ENCODE peak calls at places on chromosome 1, in six cellular contexts. Z is Panc1, R is transverse colon, Q is ovary, F is OCI-LY7, A is thoracic aorta. K is an unnamed sample.

GRCh38 chr1:23638188-23638619 is 53.4 kb upstream of the RPL11 start:
- DNase-seq in R (no peak), A (no peak), Q (no peak), F (peak; percentile 60), Z (no peak), K (no peak)

GRCh38 chr1:100400332-100400933 is 48.1 kb downstream of the CDC14A start:
- DNase-seq in A (no peak), Z (no peak), F (peak; percentile 55), Q (no peak), R (peak; percentile 43), K (no peak)

GRCh38 chr1:84920159-84920558 is 27.2 kb upstream of the LPAR3 start:
- DNase-seq in R (no peak), Z (no peak), Q (no peak), F (no peak), A (no peak), K (no peak)

GRCh38 chr1:51664412-51665240 is 47.7 kb downstream of the OSBPL9 start:
- DNase-seq in F (no peak), Z (no peak), Q (no peak), A (no peak), R (no peak), K (no peak)

GRCh38 chr1:180363596-180363995 is 133.5 kb downstream of the LHX4 start:
- DNase-seq in F (no peak), A (no peak), Z (no peak), Q (no peak), R (no peak), K (no peak)

GRCh38 chr1:79777481-79778219 is 771.1 kb upstream of the ADGRL4 start:
- DNase-seq in Q (no peak), A (no peak), Z (no peak), F (peak; percentile 85), R (no peak), K (no peak)

GRCh38 chr1:869499-870244 is 54.1 kb upstream of the SAMD11 start:
- DNase-seq in A (no peak), Z (no peak), Q (peak; percentile 54), F (peak; percentile 64), R (peak; percentile 77), K (peak; percentile 35)

GRCh38 chr1:32405672-32406467 is 11.6 kb upstream of the BSDC1 start:
- DNase-seq in R (no peak), A (no peak), Z (no peak), Q (no peak), F (no peak), K (no peak)

GRCh38 chr1:242034393-242034792 is 35.5 kb upstream of the MAP1LC3C start:
- DNase-seq in Z (no peak), R (no peak), F (no peak), A (no peak), Q (no peak), K (no peak)

GRCh38 chr1:161427733-161428516 is 60.2 kb upstream of the CFAP126 start:
- DNase-seq in R (no peak), Z (peak; percentile 83), Q (no peak), A (no peak), F (no peak), K (no peak)

GRCh38 chr1:37901191-37901892 is 42.0 kb upstream of the MTF1 start:
- DNase-seq in A (no peak), Q (no peak), F (peak; percentile 48), R (no peak), Z (no peak), K (no peak)

GRCh38 chr1:112239953-112240352 is 156.1 kb upstream of the CTTNBP2NL start:
- DNase-seq in Z (no peak), R (no peak), F (no peak), A (no peak), Q (no peak), K (no peak)

GRCh38 chr1:115336741-115337140 is 1.3 kb downstream of the NGF start:
- DNase-seq in A (no peak), R (no peak), Q (no peak), Z (no peak), F (no peak), K (no peak)

DNA sequence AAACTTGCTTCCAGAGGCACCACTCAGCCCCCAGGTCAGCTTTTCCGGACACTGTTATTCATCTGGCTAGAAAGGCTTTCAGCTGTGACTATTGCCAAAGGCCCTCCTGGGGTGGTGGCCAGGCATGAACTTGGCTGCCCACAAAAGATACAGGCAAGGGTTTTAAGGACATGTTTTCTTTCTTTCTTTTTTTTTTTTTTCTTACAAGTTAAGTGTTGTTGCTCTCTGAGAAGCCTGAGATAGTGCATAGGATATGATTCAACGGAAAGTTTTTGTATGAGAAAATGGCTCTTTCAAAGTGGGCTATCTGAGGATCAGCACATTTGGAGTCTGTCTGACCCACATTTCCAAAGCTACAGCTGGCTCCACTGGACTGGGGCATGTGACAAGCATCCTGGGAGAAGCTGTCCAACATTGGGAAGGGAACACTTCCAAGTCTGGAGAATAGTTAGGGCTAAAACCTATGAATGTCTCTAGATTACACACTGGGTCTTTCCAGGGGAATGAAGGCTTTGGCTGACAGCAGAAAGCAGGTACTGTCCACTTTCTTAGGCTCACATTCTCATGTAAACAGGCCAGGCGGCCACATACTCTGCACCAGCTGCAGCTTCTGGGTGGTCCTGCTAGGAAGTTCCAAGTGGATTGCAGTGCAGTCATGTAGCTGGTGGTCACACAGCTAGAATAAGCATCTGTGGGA is 639.7 kb downstream of the LMO4 start:
- DNase-seq in A (peak; percentile 54), Q (no peak), Z (no peak), R (peak; percentile 14), F (no peak), K (no peak)
- H3K27ac ChIP-seq in A (peak overlapping the region; percentile 70), Q (no peak overlapping the region), Z (no peak overlapping the region), R (peak overlapping the region; percentile 35), F (no peak overlapping the region), K (no peak overlapping the region)

GRCh38 chr1:94093996-94094395 is 27.0 kb downstream of the ABCA4 start:
- DNase-seq in R (no peak), A (no peak), Z (no peak), Q (no peak), F (no peak), K (no peak)

GRCh38 chr1:94093351-94093750 is 27.6 kb downstream of the ABCA4 start:
- DNase-seq in Q (no peak), F (no peak), A (no peak), Z (no peak), R (no peak), K (no peak)

GRCh38 chr1:94094466-94095111 is 26.4 kb downstream of the ABCA4 start:
- DNase-seq in Z (no peak), A (peak; percentile 60), R (peak; percentile 23), Q (peak; percentile 77), F (no peak), K (no peak)

GRCh38 chr1:94090761-94091160 is 30.2 kb downstream of the ABCA4 start:
- DNase-seq in Q (no peak), F (no peak), A (no peak), Z (no peak), R (no peak), K (no peak)

GRCh38 chr1:94092210-94092613 is 28.7 kb downstream of the ABCA4 start:
- DNase-seq in R (no peak), A (no peak), F (no peak), Q (no peak), Z (no peak), K (no peak)
- H3K27ac ChIP-seq in R (peak overlapping the region; percentile 71), A (no peak overlapping the region), F (no peak overlapping the region), Q (peak overlapping the region; percentile 78), Z (peak overlapping the region; percentile 86), K (no peak overlapping the region)

GRCh38 chr1:233732206-233732605 is 118.3 kb downstream of the KCNK1 start:
- DNase-seq in Z (no peak), A (no peak), Q (no peak), F (no peak), R (no peak), K (no peak)
- H3K27ac ChIP-seq in Z (no peak overlapping the region), A (no peak overlapping the region), Q (no peak overlapping the region), F (no peak overlapping the region), R (no peak overlapping the region), K (no peak overlapping the region)

DNA sequence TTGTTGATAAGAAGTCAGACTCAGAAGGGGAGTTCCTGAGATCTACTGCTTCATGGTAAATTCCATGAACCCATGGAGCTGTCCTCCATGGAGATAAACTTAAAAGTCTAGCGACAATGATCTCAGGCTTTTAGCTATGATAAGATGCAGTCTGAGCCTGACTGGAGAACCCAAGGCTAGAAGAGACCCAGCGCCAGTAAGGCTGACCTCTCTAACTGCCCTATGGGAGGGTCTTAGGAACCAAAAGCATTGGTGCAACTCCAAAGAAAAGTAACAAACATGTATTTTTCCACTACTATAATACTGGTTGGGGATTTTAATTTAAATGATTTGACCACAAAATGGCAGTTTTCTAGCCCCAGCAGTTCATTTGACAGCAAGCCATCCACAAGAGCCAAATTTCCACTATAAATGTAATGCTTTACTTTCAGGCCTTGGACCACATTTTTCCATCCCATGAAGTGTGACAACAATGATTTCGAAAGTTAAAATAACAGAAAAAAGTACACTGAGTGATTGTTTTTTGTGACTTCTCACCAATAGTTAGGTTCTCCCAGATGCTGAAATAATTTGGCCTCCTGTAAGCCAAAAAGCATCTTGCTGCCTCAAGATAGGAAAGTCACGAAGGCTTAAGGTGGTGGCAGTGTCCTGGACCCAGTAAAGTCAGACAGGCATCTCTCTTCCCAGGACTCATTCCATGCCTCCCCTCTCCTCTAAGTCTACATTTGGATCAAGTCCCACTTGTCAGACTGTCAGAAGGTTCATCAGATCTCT is 43.1 kb upstream of the EXOSC10 start:
- DNase-seq in F (no peak), Q (no peak), A (no peak), Z (no peak), R (no peak), K (no peak)
- H3K27ac ChIP-seq in F (no peak overlapping the region), Q (no peak overlapping the region), A (peak overlapping the region; percentile 87), Z (peak overlapping the region; percentile 45), R (no peak overlapping the region), K (no peak overlapping the region)

GRCh38 chr1:234618726-234619049 is 8.7 kb upstream of the IRF2BP2 start:
- DNase-seq in Z (no peak), Q (no peak), F (no peak), R (no peak), A (no peak), K (no peak)

GRCh38 chr1:234619071-234619480 is 9.1 kb upstream of the IRF2BP2 start:
- DNase-seq in Q (no peak), R (no peak), F (no peak), A (no peak), Z (no peak), K (no peak)

GRCh38 chr1:234620272-234620711 is 10.3 kb upstream of the IRF2BP2 start:
- DNase-seq in R (no peak), Z (no peak), F (no peak), A (no peak), Q (no peak), K (no peak)

GRCh38 chr1:234620786-234621468 is 10.9 kb upstream of the IRF2BP2 start:
- DNase-seq in R (no peak), A (no peak), Q (no peak), Z (no peak), F (no peak), K (no peak)

DNA sequence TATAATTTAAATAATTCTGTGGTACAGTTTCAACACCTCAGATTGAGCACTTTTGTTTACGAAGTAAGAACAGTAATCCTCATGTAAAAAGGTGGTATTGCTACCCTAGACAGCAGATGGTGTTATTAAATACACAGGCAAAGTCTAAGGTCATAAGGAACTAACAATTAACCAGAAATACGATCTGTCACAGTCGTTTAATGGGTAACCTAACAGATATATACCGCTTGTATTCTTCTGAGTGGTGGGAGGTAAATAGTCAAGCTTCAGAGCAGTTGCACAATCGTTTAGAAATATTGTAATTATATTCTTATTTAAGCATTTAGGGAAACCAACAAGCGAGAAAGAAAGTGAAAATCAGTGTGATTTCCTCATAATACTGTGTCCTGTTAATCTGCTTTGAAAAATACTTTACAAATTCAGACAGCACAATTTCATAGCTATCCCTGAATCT is 9.8 kb upstream of the IRF2BP2 start:
- DNase-seq in Z (no peak), A (no peak), F (no peak), R (no peak), Q (no peak), K (no peak)
- H3K27ac ChIP-seq in Z (peak overlapping the region; percentile 100), A (no peak overlapping the region), F (no peak overlapping the region), R (peak overlapping the region; percentile 66), Q (peak overlapping the region; percentile 59), K (no peak overlapping the region)

K was measured in neuronal stem cell.